ENCODE peak calls at places on chromosomes 6 and 20, in eight cellular contexts. L is BE2C, A is occipital lobe, X is cardiac fibroblast, Z is DMS153, N is stromal cell of bone marrow, F is amniotic stem cell, O is anterior cingulate cortex. R is an unnamed sample.

GRCh38 chr20:38536310-38536709 is 44.7 kb upstream of the ADIG start:
- DNase-seq in L (no peak), A (no peak), X (no peak), Z (no peak), N (peak), F (no peak), O (no peak), R (no peak)

GRCh38 chr6:170282512-170283158 is 8.2 kb downstream of the DLL1 start:
- DNase-seq in L (no peak), A (no peak), X (no peak), Z (no peak), N (no peak), F (no peak), O (no peak), R (no peak)

GRCh38 chr6:89830385-89830809 is 717 bp downstream of the CASP8AP2 start:
- DNase-seq in L (no peak), A (no peak), X (no peak), Z (no peak), N (no peak), F (no peak), O (no peak), R (no peak)

GRCh38 chr6:35330541-35331119 is 11.7 kb upstream of the PPARD start:
- DNase-seq in L (no peak), A (no peak), X (no peak), Z (no peak), N (no peak), F (no peak), O (no peak), R (no peak)

GRCh38 chr20:33411136-33411690 is 9.9 kb upstream of the CDK5RAP1 start:
- DNase-seq in L (no peak), A (peak), X (no peak), Z (no peak), N (no peak), F (no peak), O (peak), R (no peak)

GRCh38 chr6:30647802-30648460 is 998 bp downstream of the C6orf136 start:
- DNase-seq in L (peak), A (no peak), X (no peak), Z (peak), N (no peak), F (no peak), O (no peak), R (no peak)

GRCh38 chr6:158290659-158291058 is 21.6 kb upstream of the TULP4 start:
- DNase-seq in L (no peak), A (no peak), X (no peak), Z (no peak), N (no peak), F (no peak), O (no peak), R (no peak)

GRCh38 chr6:110250838-110251237 is 70.6 kb downstream of the CDC40 start:
- DNase-seq in L (no peak), A (no peak), X (no peak), Z (no peak), N (no peak), F (no peak), O (no peak), R (no peak)

GRCh38 chr20:10649817-10650200 is 24.0 kb downstream of the JAG1 start:
- DNase-seq in L (no peak), A (no peak), X (no peak), Z (no peak), N (no peak), F (no peak), O (no peak), R (no peak)

GRCh38 chr6:136651982-136652381 is 101.8 kb upstream of the MAP7 start:
- DNase-seq in L (no peak), A (no peak), X (no peak), Z (no peak), N (no peak), F (no peak), O (no peak), R (no peak)

GRCh38 chr6:105733556-105734162 is 330.8 kb upstream of the PREP start:
- DNase-seq in L (no peak), A (no peak), X (peak), Z (no peak), N (no peak), F (no peak), O (no peak), R (no peak)

R was measured in substantia nigra.